ENCODE peak calls at places on chromosomes 1 and 21, in four cellular contexts. Z is NCI-H187; R is pulmonary artery endothelial cell; X is naive thymus-derived CD8-positive, alpha-beta T cell. K is an unnamed sample.

GRCh38 chr21:42562816-42563215 is 49.2 kb downstream of the SLC37A1 start:
- DNase-seq in Z (no peak), R (no peak), X (no peak), K (no peak)

GRCh38 chr1:212689758-212690540 is 9.7 kb downstream of the BATF3 start:
- DNase-seq in Z (no peak), R (no peak), X (no peak), K (no peak)

GRCh38 chr1:3679098-3679555 is 26.8 kb downstream of the TP73 start:
- DNase-seq in Z (no peak), R (no peak), X (no peak), K (no peak)

GRCh38 chr1:175733762-175734161 is 9.6 kb downstream of the TNR start:
- DNase-seq in Z (no peak), R (no peak), X (no peak), K (no peak)

GRCh38 chr1:25729774-25730173 is 70.2 kb upstream of the SELENON start:
- DNase-seq in Z (no peak), R (peak), X (no peak), K (no peak)

GRCh38 chr1:10629816-10630571 is 155.2 kb downstream of the PEX14 start:
- DNase-seq in Z (no peak), R (no peak), X (no peak), K (no peak)

GRCh38 chr1:106817626-106818025 is 238.8 kb upstream of the PRMT6 start:
- DNase-seq in Z (no peak), R (no peak), X (no peak), K (no peak)

GRCh38 chr1:66143661-66144060 is 351.0 kb downstream of the PDE4B start:
- DNase-seq in Z (no peak), R (no peak), X (no peak), K (no peak)